ENCODE peak calls at places on chromosomes 5 and 9, in six cellular contexts. O is ovary, B is IMR-90, M is uterus, P is body of pancreas, C is HCT116. S is an unnamed sample.
A peak's percentile ranks its signal among the peaks of the same experiment; 100 is the strongest.

GRCh38 chr5:68548959-68549676 is 333.6 kb downstream of the PIK3R1 start:
- DNase-seq in P (no peak), B (peak; percentile 92), M (peak; percentile 66), C (no peak), O (no peak), S (no peak)

GRCh38 chr9:86434039-86434726 is 80.0 kb upstream of the TUT7 start:
- DNase-seq in P (peak; percentile 40), B (peak; percentile 79), M (peak; percentile 85), C (peak; percentile 34), O (peak; percentile 80), S (peak; percentile 13)

GRCh38 chr5:145775411-145775810 is 59.7 kb downstream of the PRELID2 start:
- DNase-seq in C (no peak), O (no peak), P (no peak), B (peak; percentile 8), M (no peak), S (no peak)

GRCh38 chr5:81751836-81752643 is 1.1 kb upstream of the SSBP2 start:
- DNase-seq in P (peak; percentile 42), O (peak; percentile 40), B (no peak), M (no peak), C (no peak), S (peak; percentile 34)

GRCh38 chr9:107266624-107267369 is 16.3 kb upstream of the RAD23B start:
- DNase-seq in P (no peak), O (no peak), M (no peak), B (no peak), C (no peak), S (no peak)

GRCh38 chr5:173736374-173736773 is 119.9 kb upstream of the BOD1 start:
- DNase-seq in B (no peak), P (no peak), O (no peak), M (no peak), C (no peak), S (no peak)

GRCh38 chr9:2742214-2742613 is 24.9 kb downstream of the KCNV2 start:
- DNase-seq in C (no peak), B (no peak), P (no peak), O (no peak), M (no peak), S (no peak)

GRCh38 chr9:124809211-124809610 is 32.3 kb downstream of the OLFML2A start:
- DNase-seq in C (no peak), M (no peak), O (no peak), P (no peak), B (no peak), S (no peak)

GRCh38 chr5:113090336-113091106 is 113.9 kb downstream of the DCP2 start:
- DNase-seq in C (no peak), M (no peak), B (no peak), O (peak; percentile 57), P (no peak), S (peak; percentile 42)

GRCh38 chr9:72453797-72454196 is 67.6 kb upstream of the TMC1 start:
- DNase-seq in C (no peak), B (no peak), P (no peak), M (no peak), O (no peak), S (no peak)

GRCh38 chr9:128696923-128697707 is 5.2 kb upstream of the PKN3 start:
- DNase-seq in O (no peak), M (no peak), P (no peak), C (no peak), B (no peak), S (no peak)

GRCh38 chr5:176528301-176528700 is 8.9 kb downstream of the RNF44 start:
- DNase-seq in O (no peak), B (no peak), M (no peak), C (no peak), P (no peak), S (no peak)

GRCh38 chr5:148909766-148910165 is 83.4 kb downstream of the ADRB2 start:
- DNase-seq in M (no peak), O (no peak), C (no peak), P (no peak), B (no peak), S (no peak)

GRCh38 chr9:72592501-72593403 is 71.3 kb downstream of the TMC1 start:
- DNase-seq in C (no peak), P (peak; percentile 65), O (no peak), B (peak; percentile 72), M (no peak), S (peak; percentile 62)

GRCh38 chr5:14326035-14326909 is 183.1 kb downstream of the TRIO start:
- DNase-seq in M (no peak), P (no peak), B (no peak), C (no peak), O (no peak), S (no peak)

GRCh38 chr5:179421156-179421895 is 76.1 kb upstream of the ADAMTS2 start:
- DNase-seq in O (no peak), P (no peak), B (no peak), C (no peak), M (no peak), S (no peak)

GRCh38 chr5:38509185-38509584 is 47.3 kb downstream of the LIFR start:
- DNase-seq in P (no peak), C (no peak), M (no peak), B (peak; percentile 90), O (no peak), S (no peak)

GRCh38 chr5:42423285-42424152 is at the start of gene GHR:
- DNase-seq in P (peak; percentile 88), B (peak; percentile 88), O (peak; percentile 78), M (peak; percentile 80), C (peak; percentile 6), S (peak; percentile 91)

GRCh38 chr5:57778528-57779175 is 296.0 kb upstream of the ACTBL2 start:
- DNase-seq in C (no peak), P (no peak), B (peak; percentile 60), O (no peak), M (no peak), S (no peak)

GRCh38 chr9:4803670-4804530 is 11.2 kb downstream of the RCL1 start:
- DNase-seq in P (no peak), C (no peak), B (no peak), M (no peak), O (no peak), S (no peak)
- TF ChIP-seq POLR2A in P (no peak), C (no peak), B (no peak), M (no peak), O (no peak), S (no peak)

GRCh38 chr5:36680066-36680465 is 73.7 kb downstream of the SLC1A3 start:
- DNase-seq in B (no peak), P (peak; percentile 80), O (no peak), M (no peak), C (no peak), S (no peak)
- H3K27ac ChIP-seq in B (no peak overlapping the region), P (peak overlapping the region; percentile 60), O (no peak overlapping the region), M (no peak overlapping the region), C (no peak overlapping the region), S (no peak overlapping the region)

GRCh38 chr9:127463382-127463781 is 12.1 kb downstream of the LRSAM1 start:
- DNase-seq in B (no peak), M (no peak), P (no peak), O (no peak), C (no peak), S (no peak)
- H3K36me3 ChIP-seq in B (peaks cover 53% of the 10 kb centered on the region), M (no peaks in the 10 kb centered on the region), P (no peaks in the 10 kb centered on the region), O (no peaks in the 10 kb centered on the region), C (peaks cover 22% of the 10 kb centered on the region), S (peaks cover 13% of the 10 kb centered on the region)

DNA sequence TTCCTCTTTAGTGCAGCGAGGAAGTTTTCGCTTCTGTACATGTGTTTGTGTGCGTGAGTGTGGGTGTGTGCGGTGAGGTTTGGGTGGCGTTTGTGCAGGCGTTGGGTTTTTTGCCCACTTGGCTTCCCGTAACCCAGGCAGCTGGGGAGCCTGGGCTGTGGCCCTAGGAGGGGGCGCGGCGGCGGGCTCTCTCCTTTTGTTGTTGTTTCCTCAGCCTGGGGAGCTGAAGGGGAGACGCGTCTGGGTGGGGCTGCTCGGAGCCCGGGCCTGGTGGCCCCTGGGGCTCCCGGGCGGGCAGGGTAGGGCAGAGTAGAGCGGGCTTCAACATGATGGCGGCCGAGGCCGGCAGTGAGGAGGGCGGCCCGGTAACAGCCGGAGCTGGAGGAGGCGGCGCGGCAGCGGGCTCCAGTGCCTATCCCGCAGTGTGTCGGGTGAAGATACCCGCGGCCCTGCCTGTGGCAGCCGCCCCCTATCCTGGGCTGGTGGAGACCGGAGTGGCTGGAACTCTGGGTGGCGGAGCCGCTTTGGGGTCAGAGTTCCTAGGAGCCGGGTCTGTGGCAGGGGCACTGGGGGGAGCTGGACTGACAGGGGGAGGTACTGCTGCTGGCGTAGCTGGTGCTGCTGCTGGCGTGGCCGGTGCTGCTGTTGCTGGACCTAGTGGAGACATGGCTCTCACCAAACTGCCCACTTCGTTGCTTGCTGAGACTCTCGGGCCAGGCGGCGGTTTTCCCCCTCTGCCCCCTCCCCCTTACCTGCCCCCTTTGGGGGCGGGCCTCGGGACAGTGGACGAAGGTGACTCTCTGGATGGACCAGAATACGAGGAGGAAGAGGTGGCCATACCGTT is 665 bp downstream of the RASA1 start:
- DNase-seq in M (peak; percentile 66), O (peak; percentile 63), B (peak; percentile 60), P (peak; percentile 66), C (peak; percentile 56), S (peak; percentile 57)
- TF ChIP-seq POLR2A in M (no peak), O (no peak), B (no peak), P (peak; percentile 36), C (no peak), S (peak; percentile 19)

DNA sequence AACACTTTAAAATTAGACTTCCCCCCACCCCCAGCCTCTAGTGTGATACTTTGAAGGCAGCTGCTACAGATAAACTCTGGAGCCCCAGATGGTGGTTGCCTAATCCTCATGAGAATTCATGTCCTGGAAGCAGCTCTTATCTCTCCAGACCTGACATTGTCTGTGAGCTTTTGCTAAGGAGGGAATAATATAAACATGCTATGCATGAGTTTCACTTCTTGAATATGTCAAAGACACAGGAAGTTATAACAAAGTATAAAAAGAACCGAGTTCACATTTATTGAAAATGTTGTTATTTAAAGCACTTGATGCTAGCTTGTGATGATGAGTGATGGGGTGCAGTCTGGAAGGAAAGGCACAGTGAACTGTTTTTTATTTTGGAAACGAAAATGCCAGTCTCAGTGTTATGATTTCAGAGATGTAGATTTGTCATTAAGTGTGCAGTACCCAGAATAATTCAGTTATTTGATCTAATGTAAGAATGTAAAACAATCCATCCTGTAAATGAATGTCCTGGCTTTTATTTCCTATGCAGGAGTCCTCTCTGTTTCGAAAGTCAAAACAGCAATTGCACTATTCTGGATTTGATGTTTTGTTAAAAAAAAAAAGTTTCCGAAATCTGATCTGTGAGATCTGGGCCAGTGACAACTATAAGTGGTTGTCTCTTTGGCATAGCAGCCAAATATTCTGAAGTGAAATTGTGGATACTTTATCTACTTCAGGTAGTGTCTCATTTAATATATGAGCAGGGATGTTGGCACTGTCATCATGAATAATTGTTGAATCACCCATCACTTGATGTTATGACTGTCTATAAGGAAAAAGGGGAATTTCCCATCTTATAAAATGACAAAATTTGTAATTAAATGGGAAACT is 77.0 kb downstream of the ZCCHC7 start:
- DNase-seq in C (no peak), M (no peak), O (no peak), B (peak; percentile 77), P (no peak), S (no peak)
- H3K27ac ChIP-seq in C (no peak overlapping the region), M (no peak overlapping the region), O (no peak overlapping the region), B (no peak overlapping the region), P (no peak overlapping the region), S (no peak overlapping the region)

GRCh38 chr9:99221266-99221622 is 498 bp downstream of the ALG2 start:
- DNase-seq in C (no peak), P (no peak), B (no peak), O (no peak), M (no peak), S (peak; percentile 5)

GRCh38 chr9:99224445-99224844 is 2.4 kb downstream of the SEC61B start:
- DNase-seq in C (no peak), B (no peak), O (no peak), M (no peak), P (no peak), S (no peak)

GRCh38 chr9:99221623-99222415 is at the start of the genes ALG2 and SEC61B:
- DNase-seq in O (peak; percentile 95), B (peak; percentile 96), P (peak; percentile 95), M (peak; percentile 93), C (peak; percentile 88), S (peak; percentile 89)

GRCh38 chr9:99222416-99223280 is 566 bp downstream of the SEC61B start:
- DNase-seq in O (no peak), C (no peak), B (peak; percentile 36), P (peak; percentile 27), M (no peak), S (no peak)

GRCh38 chr9:99226054-99226453 is 4.0 kb downstream of the SEC61B start:
- DNase-seq in C (no peak), O (no peak), B (no peak), M (no peak), P (no peak), S (no peak)
- H3K36me3 ChIP-seq in C (peaks cover 28% of the 10 kb centered on the region), O (no peaks in the 10 kb centered on the region), B (peaks cover 32% of the 10 kb centered on the region), M (no peaks in the 10 kb centered on the region), P (no peaks in the 10 kb centered on the region), S (no peaks in the 10 kb centered on the region)